ENCODE peak calls at places on chromosome 22, in eight cellular contexts. E, C, L, W, U, Z, G and N are unnamed samples.

GRCh38 chr22:33213383-33214075 is 155.3 kb upstream of the SYN3 start:
- DNase-seq in E (no peak), C (no peak), L (no peak), W (no peak), U (no peak), Z (no peak), G (no peak), N (no peak)

GRCh38 chr22:32698926-32699619 is 102.4 kb upstream of the TIMP3 start:
- DNase-seq in E (no peak), C (no peak), L (peak), W (no peak), U (peak), Z (peak), G (peak), N (no peak)

GRCh38 chr22:38755155-38755910 is 465 bp downstream of the SUN2 start:
- DNase-seq in E (peak), C (peak), L (peak), W (peak), U (peak), Z (peak), G (peak), N (no peak)

GRCh38 chr22:32896951-32897350 is 95.4 kb downstream of the TIMP3 start:
- DNase-seq in E (no peak), C (no peak), L (no peak), W (no peak), U (no peak), Z (no peak), G (no peak), N (no peak)

GRCh38 chr22:39631857-39632256 is 61.3 kb downstream of the CACNA1I start:
- DNase-seq in E (no peak), C (no peak), L (no peak), W (peak), U (no peak), Z (no peak), G (no peak), N (no peak)

GRCh38 chr22:45690008-45690407 is 18.4 kb downstream of the ATXN10 start:
- DNase-seq in E (no peak), C (no peak), L (no peak), W (no peak), U (no peak), Z (no peak), G (no peak), N (no peak)

GRCh38 chr22:36366291-36366708 is 21.5 kb downstream of the MYH9 start:
- DNase-seq in E (no peak), C (peak), L (peak), W (no peak), U (peak), Z (no peak), G (peak), N (no peak)

GRCh38 chr22:35561796-35562526 is 21.3 kb downstream of the RASD2 start:
- DNase-seq in E (no peak), C (peak), L (no peak), W (no peak), U (no peak), Z (no peak), G (no peak), N (peak)

GRCh38 chr22:31230155-31230870 is 18.2 kb downstream of the LIMK2 start:
- DNase-seq in E (no peak), C (peak), L (no peak), W (no peak), U (no peak), Z (no peak), G (no peak), N (no peak)

GRCh38 chr22:18147791-18148507 is 2.0 kb upstream of the USP18 start:
- DNase-seq in E (no peak), C (no peak), L (no peak), W (no peak), U (no peak), Z (no peak), G (no peak), N (no peak)
- H3K4me3 ChIP-seq in E (no peak), C (no peak), L (no peak), W (no peak), U (no peak), Z (no peak), G (no peak), N (no peak)

DNA sequence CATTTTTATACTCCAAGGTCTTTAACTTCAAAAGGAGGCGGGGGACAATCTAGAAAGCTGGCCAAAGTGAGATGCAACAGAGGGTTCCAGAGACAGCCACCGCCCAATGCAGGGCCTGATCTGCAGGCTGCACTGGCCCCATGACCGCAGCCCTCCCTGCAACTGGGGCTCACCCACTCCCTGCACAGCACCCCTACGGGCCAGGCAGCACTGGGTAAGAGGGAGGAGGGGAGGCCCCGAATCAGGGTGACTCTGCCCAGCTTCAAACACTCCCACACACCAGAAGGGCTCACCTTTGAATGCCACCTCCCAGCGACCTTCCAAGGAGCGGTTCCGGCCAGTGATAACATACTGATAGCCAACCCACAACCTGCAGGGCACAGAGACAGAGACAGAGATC is 59.3 kb downstream of the DGCR2 start:
- DNase-seq in E (no peak), C (no peak), L (no peak), W (no peak), U (no peak), Z (no peak), G (peak), N (no peak)
- TF ChIP-seq CTCF in E (no peak), C (no peak), L (no peak), W (no peak), U (no peak), Z (no peak), G (no peak), N (no peak)

DNA sequence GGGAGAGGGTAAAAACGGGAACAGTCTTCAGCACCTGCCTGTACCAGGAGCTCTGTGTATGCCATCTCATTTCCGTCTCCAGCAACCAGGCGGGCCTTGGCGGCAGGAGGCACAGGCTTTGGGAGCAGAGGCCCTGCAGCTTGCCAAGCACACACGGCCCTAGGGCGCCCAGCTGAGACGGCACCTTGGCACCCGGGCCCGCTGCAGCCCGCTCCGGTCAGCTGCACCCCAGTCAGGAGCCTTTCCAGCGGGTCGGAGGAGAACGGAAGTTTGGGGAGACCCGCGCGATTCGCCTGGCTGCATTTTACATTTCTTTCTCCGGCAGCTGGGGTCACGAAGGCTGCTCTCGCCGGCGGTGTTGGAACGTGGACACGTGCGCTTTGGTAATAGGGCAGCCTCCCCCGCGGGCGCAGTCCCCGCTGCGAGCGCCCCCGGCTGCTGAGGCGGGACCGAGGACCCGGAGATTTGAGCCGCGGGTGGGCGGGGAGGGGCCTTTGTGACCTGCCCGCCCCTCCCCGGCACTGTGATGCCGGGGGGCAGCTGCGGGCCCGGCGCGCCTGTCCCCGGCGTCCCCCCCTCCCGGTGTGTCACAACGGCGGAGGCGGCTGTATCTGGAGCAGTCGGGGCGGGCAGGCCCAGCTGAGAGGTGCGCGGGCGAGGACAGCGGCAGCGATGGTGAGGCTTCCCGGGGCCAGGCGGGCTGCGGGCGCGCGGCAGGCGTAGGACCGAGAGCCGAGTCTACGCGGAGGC is at the start of gene TUBA8:
- DNase-seq in E (no peak), C (peak), L (peak), W (peak), U (peak), Z (no peak), G (peak), N (no peak)
- H3K4me3 ChIP-seq in E (peak), C (peak), L (peak), W (peak), U (peak), Z (peak), G (peak), N (peak)

GRCh38 chr22:29580200-29580810 is 608 bp downstream of the NIPSNAP1 start:
- DNase-seq in E (no peak), C (no peak), L (no peak), W (peak), U (no peak), Z (no peak), G (no peak), N (no peak)
- TF ChIP-seq CTCF in E (no peak), C (no peak), L (no peak), W (no peak), U (no peak), Z (no peak), G (no peak), N (no peak)

DNA sequence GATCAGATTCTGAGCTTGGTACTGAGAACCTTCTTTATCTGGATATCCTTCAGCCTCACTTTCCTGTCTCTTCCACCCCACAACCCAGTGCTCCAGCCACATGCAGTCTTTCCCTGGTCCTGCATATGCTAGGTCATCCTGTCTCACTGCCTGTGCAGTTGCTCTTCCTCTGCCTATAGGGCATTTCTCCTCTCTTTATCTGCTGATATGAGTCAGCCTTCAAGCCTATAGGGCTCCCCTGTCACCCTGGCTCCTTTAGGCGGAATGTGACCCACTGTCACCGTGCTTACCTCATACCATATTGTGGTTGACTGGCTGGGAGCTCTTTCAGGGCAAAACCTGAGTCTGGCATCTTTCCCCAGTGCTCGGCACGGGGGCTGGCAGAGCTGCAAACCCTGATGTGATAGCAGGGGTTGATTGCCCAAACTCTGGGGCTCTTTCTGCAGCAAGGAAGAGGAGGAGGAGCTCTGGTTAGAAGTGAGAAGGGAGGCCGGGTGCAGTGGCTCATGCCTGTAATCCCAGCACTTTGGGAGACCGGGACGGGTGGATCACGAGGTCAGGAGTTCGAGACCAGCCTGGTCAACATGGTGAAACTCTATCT is 26.3 kb downstream of the MEI1 start:
- DNase-seq in E (no peak), C (no peak), L (no peak), W (no peak), U (no peak), Z (no peak), G (no peak), N (no peak)
- H3K4me3 ChIP-seq in E (no peak), C (no peak), L (no peak), W (no peak), U (no peak), Z (no peak), G (no peak), N (no peak)

GRCh38 chr22:20430641-20431519 is 6.7 kb downstream of the SCARF2 start:
- DNase-seq in E (no peak), C (peak), L (peak), W (peak), U (no peak), Z (no peak), G (peak), N (no peak)
- TF ChIP-seq CTCF in E (peak), C (no peak), L (peak), W (peak), U (no peak), Z (no peak), G (peak), N (peak)

DNA sequence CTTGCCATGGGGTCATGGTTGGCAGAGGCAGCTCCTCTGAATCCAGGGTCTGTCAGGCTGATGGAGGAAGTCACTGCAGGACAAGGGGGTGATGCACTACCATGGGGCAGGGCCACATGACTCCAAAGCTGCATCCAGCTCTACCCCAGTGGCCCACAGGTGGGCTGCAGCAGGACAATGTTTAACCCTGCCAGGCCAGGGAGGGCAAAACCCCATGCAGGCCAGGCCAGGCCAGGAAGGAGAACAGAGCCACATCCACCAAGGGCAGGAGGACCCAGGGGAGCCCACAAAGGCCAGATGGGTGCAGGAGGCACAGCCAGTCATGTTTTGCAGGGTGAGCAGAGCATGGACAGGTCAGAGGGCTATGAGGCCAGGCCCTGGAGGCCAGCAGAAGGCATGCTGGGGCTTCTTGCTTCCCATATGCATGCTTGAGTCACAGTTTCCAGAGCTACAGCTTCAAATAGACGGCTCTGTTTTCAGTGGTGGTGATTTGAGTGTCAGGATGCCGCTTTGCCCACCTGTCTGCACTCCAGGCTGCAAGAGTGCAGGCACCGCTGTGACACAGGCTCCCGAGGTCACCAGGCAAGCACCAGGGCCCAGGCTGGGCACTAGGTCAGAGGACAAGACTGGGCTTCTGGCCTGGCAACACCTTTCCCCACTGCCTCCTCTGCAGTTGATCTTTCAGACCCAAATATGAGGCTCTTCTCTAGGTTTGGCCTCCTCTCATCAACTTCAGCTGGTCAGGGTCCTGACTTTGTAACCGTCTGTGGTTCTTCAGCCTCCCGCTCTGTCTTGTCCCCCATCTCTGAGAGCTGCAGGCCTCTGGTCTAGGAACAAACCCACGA is 22.9 kb downstream of the RSPH14 start:
- DNase-seq in E (no peak), C (no peak), L (no peak), W (no peak), U (no peak), Z (no peak), G (no peak), N (no peak)
- H3K4me3 ChIP-seq in E (no peak), C (no peak), L (no peak), W (no peak), U (no peak), Z (no peak), G (no peak), N (no peak)

GRCh38 chr22:37559901-37560681 is at the start of gene CDC42EP1:
- DNase-seq in E (no peak), C (peak), L (peak), W (peak), U (no peak), Z (no peak), G (peak), N (no peak)

GRCh38 chr22:37559521-37559900 is 769 bp upstream of the CDC42EP1 start:
- DNase-seq in E (no peak), C (no peak), L (no peak), W (no peak), U (no peak), Z (no peak), G (no peak), N (no peak)

GRCh38 chr22:37562049-37562784 is 1.9 kb downstream of the CDC42EP1 start:
- DNase-seq in E (no peak), C (no peak), L (no peak), W (no peak), U (no peak), Z (no peak), G (no peak), N (no peak)

GRCh38 chr22:37560682-37561208 is 465 bp downstream of the CDC42EP1 start:
- DNase-seq in E (no peak), C (peak), L (peak), W (peak), U (no peak), Z (peak), G (peak), N (no peak)

DNA sequence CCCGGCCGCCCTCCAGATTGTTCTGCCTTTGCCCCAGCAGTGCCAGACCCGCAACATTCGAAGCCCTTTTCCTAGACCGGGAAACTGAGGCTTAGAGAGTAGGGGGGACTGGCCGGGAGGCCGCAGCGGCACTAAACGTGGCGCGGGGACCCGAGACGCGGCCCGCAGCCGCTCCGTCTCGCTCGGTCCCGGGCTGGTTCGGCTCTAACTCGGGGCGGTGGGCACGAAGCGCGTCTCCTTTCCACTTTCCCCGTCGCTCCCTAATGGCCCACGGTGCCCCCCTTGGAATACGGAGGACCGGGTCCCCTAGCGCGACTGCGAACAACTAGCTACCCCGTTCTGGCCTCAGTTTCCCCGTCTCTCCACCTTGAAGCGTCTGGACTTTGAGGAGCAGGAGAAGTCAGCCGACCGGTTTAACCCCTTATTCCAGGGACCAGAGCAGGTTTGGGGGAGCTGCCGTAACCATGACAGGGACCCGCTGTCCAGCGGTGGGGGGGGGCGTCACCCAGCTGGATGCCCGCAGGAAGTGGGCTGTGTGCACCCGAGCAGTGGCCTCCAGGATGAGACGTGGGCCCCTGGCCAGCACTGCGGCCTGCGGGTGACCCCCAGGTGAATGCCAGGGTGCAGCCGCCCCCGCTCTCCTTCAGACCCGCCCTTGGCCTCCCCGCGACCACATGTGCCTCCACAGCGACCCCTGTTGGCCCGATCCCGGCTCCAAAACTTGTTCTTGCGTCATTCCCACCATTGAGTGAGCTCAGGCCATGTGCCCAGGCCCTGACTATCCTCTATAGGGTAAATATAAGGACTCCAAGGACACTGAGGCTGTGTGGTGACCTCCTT is 1.1 kb downstream of the CDC42EP1 start:
- DNase-seq in E (peak), C (peak), L (peak), W (peak), U (peak), Z (peak), G (peak), N (peak)
- TF ChIP-seq CTCF in E (peak), C (peak), L (peak), W (peak), U (peak), Z (peak), G (peak), N (peak)

GRCh38 chr22:23523746-23524145 is 56.3 kb downstream of the IGLL1 start:
- DNase-seq in E (no peak), C (no peak), L (no peak), W (no peak), U (no peak), Z (no peak), G (peak), N (no peak)

GRCh38 chr22:23520875-23521441 is 59.1 kb downstream of the IGLL1 start:
- DNase-seq in E (no peak), C (peak), L (peak), W (peak), U (peak), Z (peak), G (peak), N (no peak)

GRCh38 chr22:23522642-23523251 is 57.3 kb downstream of the IGLL1 start:
- DNase-seq in E (no peak), C (no peak), L (no peak), W (peak), U (peak), Z (peak), G (peak), N (no peak)

GRCh38 chr22:23519442-23520177 is 60.5 kb downstream of the IGLL1 start:
- DNase-seq in E (no peak), C (no peak), L (peak), W (no peak), U (no peak), Z (no peak), G (peak), N (no peak)

DNA sequence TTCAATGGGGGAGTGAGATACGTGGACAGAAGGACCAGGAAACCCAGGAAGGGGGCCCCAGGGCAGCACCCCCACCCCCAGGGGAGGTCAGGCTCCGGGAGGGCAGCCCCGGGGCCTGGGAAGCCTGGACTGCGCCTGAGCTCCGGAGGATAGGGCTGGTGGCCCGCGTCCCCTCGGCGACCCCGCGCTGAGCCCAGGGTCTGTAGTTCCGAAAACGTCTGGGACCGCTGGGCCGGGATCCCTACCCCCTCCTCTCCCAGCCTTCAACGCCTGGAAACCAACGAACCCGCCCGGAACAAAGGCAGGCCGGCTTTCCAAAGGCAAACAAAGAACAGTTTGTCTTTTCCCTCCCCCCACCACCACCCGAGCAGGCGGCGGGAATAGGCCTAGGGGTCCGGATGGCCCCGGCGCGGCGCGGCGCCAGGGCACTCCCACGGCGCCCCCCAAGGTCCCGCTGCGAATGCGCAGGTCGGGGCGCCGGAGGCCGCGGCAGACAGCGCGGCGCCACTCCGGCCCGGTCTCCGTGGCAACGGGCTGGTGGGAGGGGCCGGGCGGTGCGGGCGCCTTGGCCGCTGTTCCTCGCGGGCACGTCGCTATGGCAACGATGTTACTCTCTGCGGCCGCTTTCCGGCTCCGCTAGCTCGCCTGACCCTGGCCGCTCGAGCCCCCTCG is 58.5 kb downstream of the IGLL1 start:
- DNase-seq in E (no peak), C (peak), L (peak), W (peak), U (peak), Z (peak), G (peak), N (peak)
- H3K4me3 ChIP-seq in E (peak), C (peak), L (peak), W (peak), U (peak), Z (peak), G (peak), N (peak)